ENCODE peak calls at places on chromosomes 5 and 9, in eight cellular contexts. D is prostate gland; K is posterior cingulate gyrus; O is sciatic nerve; T is CD4-positive, alpha-beta T cell; R is colonic mucosa; M is T-helper 2 cell; W is effector CD4-positive, alpha-beta T cell. B is an unnamed sample.

GRCh38 chr5:169088032-169088726 is 212.8 kb downstream of the SLIT3 start:
- DNase-seq in D (no peak), K (no peak), O (no peak), T (no peak), R (no peak), M (no peak), W (no peak), B (no peak)

GRCh38 chr5:58400737-58401136 is 59.1 kb downstream of the PLK2 start:
- DNase-seq in D (no peak), K (no peak), O (no peak), T (no peak), R (no peak), M (no peak), W (no peak), B (no peak)

GRCh38 chr5:132007399-132008162 is 3.9 kb downstream of the ACSL6 start:
- DNase-seq in D (peak), K (peak), O (peak), T (peak), R (peak), M (peak), W (peak), B (peak)

GRCh38 chr5:150521939-150522503 is 14.1 kb downstream of the NDST1 start:
- DNase-seq in D (no peak), K (no peak), O (no peak), T (no peak), R (no peak), M (no peak), W (no peak), B (no peak)

GRCh38 chr5:103290846-103291245 is 32.3 kb downstream of the MACIR start:
- DNase-seq in D (no peak), K (no peak), O (no peak), T (no peak), R (no peak), M (no peak), W (no peak), B (no peak)

GRCh38 chr9:114126247-114127060 is 27.4 kb upstream of the KIF12 start:
- DNase-seq in D (no peak), K (no peak), O (no peak), T (no peak), R (no peak), M (no peak), W (no peak), B (no peak)

GRCh38 chr5:1312993-1313833 is 18.3 kb upstream of the TERT start:
- DNase-seq in D (no peak), K (peak), O (no peak), T (peak), R (no peak), M (peak), W (peak), B (no peak)

GRCh38 chr9:95381243-95381642 is 63.7 kb upstream of the FANCC start:
- DNase-seq in D (no peak), K (no peak), O (no peak), T (no peak), R (no peak), M (no peak), W (no peak), B (peak)

B was measured in fibroblast of gingiva.